ENCODE peak calls at places on chromosome 1, in four cellular contexts. One of them, this sample, is unnamed.

GRCh38 chr1:118785246-118785645 is 202.9 kb downstream of the TBX15 start:
- DNase-seq in GM12878: no peak
- DNase-seq in K562: no peak
- DNase-seq in A549: no peak
- DNase-seq in this sample: no peak

GRCh38 chr1:53107570-53108322 is 34.7 kb downstream of the SLC1A7 start:
- DNase-seq in GM12878: no peak
- DNase-seq in A549: peak
- DNase-seq in K562: no peak
- DNase-seq in this sample: peak

GRCh38 chr1:8880068-8880676 is 1.7 kb upstream of the ENO1 start:
- DNase-seq in K562: peak
- DNase-seq in A549: peak
- DNase-seq in GM12878: no peak
- DNase-seq in this sample: peak

GRCh38 chr1:221097479-221098281 is 218.4 kb downstream of the HLX start:
- DNase-seq in A549: no peak
- DNase-seq in GM12878: no peak
- DNase-seq in K562: no peak
- DNase-seq in this sample: no peak

GRCh38 chr1:73593379-73593778 is 604.6 kb downstream of the LRRIQ3 start:
- DNase-seq in A549: no peak
- DNase-seq in GM12878: no peak
- DNase-seq in K562: no peak
- DNase-seq in this sample: no peak

GRCh38 chr1:241156231-241156965 is 200.6 kb downstream of the RGS7 start:
- DNase-seq in GM12878: no peak
- DNase-seq in A549: no peak
- DNase-seq in K562: no peak
- DNase-seq in this sample: no peak

GRCh38 chr1:198967566-198967965 is 328.7 kb downstream of the PTPRC start:
- DNase-seq in GM12878: no peak
- DNase-seq in K562: no peak
- DNase-seq in A549: no peak
- DNase-seq in this sample: no peak

GRCh38 chr1:22319608-22320007 is 132.0 kb upstream of the ZBTB40 start:
- DNase-seq in GM12878: no peak
- DNase-seq in A549: no peak
- DNase-seq in K562: no peak
- DNase-seq in this sample: no peak

GRCh38 chr1:111582644-111583618 is 36.7 kb upstream of the RAP1A start:
- DNase-seq in A549: no peak
- DNase-seq in GM12878: no peak
- DNase-seq in K562: no peak
- DNase-seq in this sample: no peak

GRCh38 chr1:54137532-54138061 is 15.2 kb downstream of the CDCP2 start:
- DNase-seq in GM12878: no peak
- DNase-seq in K562: no peak
- DNase-seq in A549: no peak
- DNase-seq in this sample: no peak

GRCh38 chr1:16906873-16907272 is 11.1 kb downstream of the RNU1-2 start:
- DNase-seq in K562: no peak
- DNase-seq in GM12878: no peak
- DNase-seq in A549: no peak
- DNase-seq in this sample: no peak

GRCh38 chr1:16904560-16905111 is 8.9 kb downstream of the RNU1-2 start:
- DNase-seq in K562: peak
- DNase-seq in GM12878: peak
- DNase-seq in A549: peak
- DNase-seq in this sample: peak

GRCh38 chr1:16903458-16903796 is 7.6 kb downstream of the RNU1-2 start:
- DNase-seq in A549: no peak
- DNase-seq in K562: no peak
- DNase-seq in GM12878: no peak
- DNase-seq in this sample: no peak

GRCh38 chr1:16905856-16906702 is 10.3 kb downstream of the RNU1-2 start:
- DNase-seq in GM12878: no peak
- DNase-seq in K562: no peak
- DNase-seq in A549: no peak
- DNase-seq in this sample: no peak

GRCh38 chr1:16905112-16905855 is 9.5 kb downstream of the RNU1-2 start:
- DNase-seq in GM12878: peak
- DNase-seq in K562: peak
- DNase-seq in A549: peak
- DNase-seq in this sample: peak
- TF ChIP-seq POLR2AphosphoS2 in GM12878: peak
- TF ChIP-seq POLR2AphosphoS2 in K562: peak
- TF ChIP-seq POLR2AphosphoS2 in A549: peak
- TF ChIP-seq POLR2AphosphoS2 in this sample: peak

DNA sequence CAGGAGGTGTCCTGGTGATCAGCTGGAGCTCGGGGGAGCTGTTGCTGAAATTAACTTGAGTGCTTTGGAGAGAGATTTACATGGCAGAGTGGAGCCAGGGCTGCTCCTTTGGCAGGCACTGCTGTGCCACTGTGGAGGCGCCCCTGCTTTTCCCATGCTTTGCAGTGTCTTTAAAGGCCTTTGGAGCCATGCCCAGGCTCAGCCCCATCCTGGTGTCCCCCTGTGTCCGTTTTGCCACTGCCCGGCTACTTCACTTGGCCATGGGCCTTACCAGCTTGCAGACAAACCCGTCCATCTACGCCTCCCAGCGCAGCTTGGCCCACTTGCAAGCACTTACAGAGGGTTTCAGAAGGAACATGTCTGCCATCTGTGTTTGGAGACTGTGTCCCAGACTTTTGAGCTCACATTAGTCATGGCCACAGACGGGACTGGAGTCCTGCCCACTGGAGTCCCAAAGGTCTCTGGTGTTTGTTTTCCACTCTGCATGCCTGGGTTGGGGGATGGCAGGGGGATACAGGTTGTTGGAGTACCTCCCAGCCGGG is 18.2 kb upstream of the LAMTOR5 start:
- DNase-seq in K562: no peak
- DNase-seq in GM12878: no peak
- DNase-seq in A549: no peak
- DNase-seq in this sample: no peak
- TF ChIP-seq POLR2AphosphoS2 in K562: no peak
- TF ChIP-seq POLR2AphosphoS2 in GM12878: no peak
- TF ChIP-seq POLR2AphosphoS2 in A549: no peak
- TF ChIP-seq POLR2AphosphoS2 in this sample: no peak

GRCh38 chr1:24897263-24898151 is 32.6 kb downstream of the RUNX3 start:
- DNase-seq in GM12878: no peak
- DNase-seq in A549: no peak
- DNase-seq in K562: no peak
- DNase-seq in this sample: no peak

GRCh38 chr1:24899581-24900485 is 30.2 kb downstream of the RUNX3 start:
- DNase-seq in GM12878: no peak
- DNase-seq in K562: no peak
- DNase-seq in A549: no peak
- DNase-seq in this sample: no peak

GRCh38 chr1:24898152-24898908 is 31.7 kb downstream of the RUNX3 start:
- DNase-seq in A549: peak
- DNase-seq in GM12878: no peak
- DNase-seq in K562: peak
- DNase-seq in this sample: no peak

GRCh38 chr1:24900486-24900849 is 29.6 kb downstream of the RUNX3 start:
- DNase-seq in K562: no peak
- DNase-seq in A549: no peak
- DNase-seq in GM12878: no peak
- DNase-seq in this sample: no peak

GRCh38 chr1:24898909-24899439 is 31.1 kb downstream of the RUNX3 start:
- DNase-seq in A549: no peak
- DNase-seq in K562: no peak
- DNase-seq in GM12878: no peak
- DNase-seq in this sample: no peak
- TF ChIP-seq POLR2AphosphoS2 in A549: no peak
- TF ChIP-seq POLR2AphosphoS2 in K562: no peak
- TF ChIP-seq POLR2AphosphoS2 in GM12878: peak
- TF ChIP-seq POLR2AphosphoS2 in this sample: no peak

DNA sequence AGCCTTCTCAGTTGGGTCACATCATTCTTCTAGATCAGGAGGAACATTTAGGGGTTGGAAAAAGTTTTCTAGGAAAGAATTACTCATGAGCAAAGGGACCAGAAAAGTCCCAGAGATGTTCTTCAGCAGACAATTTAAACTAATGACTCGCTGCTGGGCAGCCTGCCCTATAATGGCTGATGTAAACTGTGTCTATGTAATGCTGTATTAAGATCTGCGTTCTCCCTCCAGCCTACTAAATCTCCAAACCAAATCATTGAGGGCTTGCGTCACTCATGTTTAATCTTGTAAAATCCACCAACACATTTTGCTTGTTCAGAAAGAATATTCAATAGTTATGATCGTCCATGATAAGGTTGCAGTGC is 92.1 kb downstream of the LRRC8C start:
- DNase-seq in A549: no peak
- DNase-seq in GM12878: no peak
- DNase-seq in K562: no peak
- DNase-seq in this sample: no peak
- TF ChIP-seq POLR2AphosphoS2 in A549: no peak
- TF ChIP-seq POLR2AphosphoS2 in GM12878: no peak
- TF ChIP-seq POLR2AphosphoS2 in K562: no peak
- TF ChIP-seq POLR2AphosphoS2 in this sample: no peak

GRCh38 chr1:34759472-34760357 is at the start of gene GJB4:
- DNase-seq in A549: peak
- DNase-seq in GM12878: no peak
- DNase-seq in K562: no peak
- DNase-seq in this sample: no peak

GRCh38 chr1:34761776-34762307 is 2.3 kb downstream of the GJB4 start:
- DNase-seq in A549: no peak
- DNase-seq in GM12878: no peak
- DNase-seq in K562: no peak
- DNase-seq in this sample: no peak

GRCh38 chr1:34762474-34763141 is 3.1 kb downstream of the GJB4 start:
- DNase-seq in K562: no peak
- DNase-seq in GM12878: no peak
- DNase-seq in A549: no peak
- DNase-seq in this sample: no peak

GRCh38 chr1:34761176-34761761 is 1.7 kb downstream of the GJB4 start:
- DNase-seq in GM12878: no peak
- DNase-seq in K562: no peak
- DNase-seq in A549: no peak
- DNase-seq in this sample: no peak

GRCh38 chr1:34763142-34763781 is 3.7 kb downstream of the GJB4 start:
- DNase-seq in K562: no peak
- DNase-seq in A549: peak
- DNase-seq in GM12878: no peak
- DNase-seq in this sample: peak
- TF ChIP-seq POLR2AphosphoS2 in K562: no peak
- TF ChIP-seq POLR2AphosphoS2 in A549: no peak
- TF ChIP-seq POLR2AphosphoS2 in GM12878: no peak
- TF ChIP-seq POLR2AphosphoS2 in this sample: no peak

GRCh38 chr1:25799758-25800537 is at the start of gene SELENON:
- DNase-seq in GM12878: no peak
- DNase-seq in K562: peak
- DNase-seq in A549: peak
- DNase-seq in this sample: peak
- TF ChIP-seq POLR2AphosphoS2 in GM12878: no peak
- TF ChIP-seq POLR2AphosphoS2 in K562: no peak
- TF ChIP-seq POLR2AphosphoS2 in A549: no peak
- TF ChIP-seq POLR2AphosphoS2 in this sample: no peak

DNA sequence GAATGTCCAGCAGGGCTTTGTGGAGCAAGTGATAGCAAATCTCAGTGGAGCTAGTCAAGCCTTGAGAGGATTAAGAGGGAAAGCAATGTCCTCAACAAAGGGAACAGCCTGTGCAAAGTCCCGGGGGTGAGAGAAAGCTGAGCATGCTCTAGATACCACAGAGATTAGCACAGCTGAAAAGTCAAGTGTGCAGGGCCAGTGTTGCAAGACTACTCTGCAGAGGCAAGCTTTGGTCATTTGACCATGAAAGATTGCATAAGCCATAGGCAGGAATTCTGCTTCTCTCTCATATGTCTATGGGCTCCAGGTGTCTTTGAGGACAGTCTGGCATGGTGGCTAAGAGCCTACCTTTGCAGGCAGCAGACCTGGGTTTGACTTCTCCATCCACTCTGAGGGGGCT is 181.0 kb upstream of the JUN start:
- DNase-seq in K562: no peak
- DNase-seq in A549: no peak
- DNase-seq in GM12878: no peak
- DNase-seq in this sample: peak
- TF ChIP-seq POLR2AphosphoS2 in K562: no peak
- TF ChIP-seq POLR2AphosphoS2 in A549: no peak
- TF ChIP-seq POLR2AphosphoS2 in GM12878: no peak
- TF ChIP-seq POLR2AphosphoS2 in this sample: no peak

GRCh38 chr1:14173598-14173997 is 424.9 kb upstream of the KAZN start:
- DNase-seq in K562: no peak
- DNase-seq in GM12878: no peak
- DNase-seq in A549: no peak
- DNase-seq in this sample: no peak

GRCh38 chr1:14167889-14168288 is 430.6 kb upstream of the KAZN start:
- DNase-seq in A549: no peak
- DNase-seq in GM12878: no peak
- DNase-seq in K562: no peak
- DNase-seq in this sample: no peak

GRCh38 chr1:14165289-14165867 is 433.1 kb upstream of the KAZN start:
- DNase-seq in GM12878: no peak
- DNase-seq in K562: no peak
- DNase-seq in A549: no peak
- DNase-seq in this sample: no peak

DNA sequence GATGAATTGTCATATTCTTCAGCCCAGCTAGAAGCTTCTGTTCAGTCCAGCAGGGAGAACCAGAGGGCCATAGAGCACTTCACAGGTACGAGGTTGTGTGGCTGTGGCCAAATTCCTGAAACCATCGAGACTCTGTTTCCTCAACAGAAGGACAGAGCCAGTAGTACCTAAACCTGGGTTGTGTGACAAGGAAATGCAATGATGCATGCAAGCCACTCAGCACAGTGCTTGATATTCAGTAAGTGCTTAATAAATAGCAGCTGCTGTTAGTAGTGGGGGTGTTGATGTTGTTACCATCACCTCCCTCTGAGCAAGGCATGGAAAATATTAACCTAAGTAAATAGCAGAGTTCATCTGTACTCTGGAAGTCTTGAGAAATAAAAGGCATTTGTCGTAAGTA is 429.8 kb upstream of the KAZN start:
- DNase-seq in GM12878: no peak
- DNase-seq in K562: no peak
- DNase-seq in A549: no peak
- DNase-seq in this sample: no peak
- TF ChIP-seq POLR2AphosphoS2 in GM12878: no peak
- TF ChIP-seq POLR2AphosphoS2 in K562: no peak
- TF ChIP-seq POLR2AphosphoS2 in A549: no peak
- TF ChIP-seq POLR2AphosphoS2 in this sample: no peak